ENCODE peak calls at places on chromosomes 1 and 21, in four cellular contexts. L, V, D and J are unnamed samples.

GRCh38 chr1:30049748-30050147 is 673.6 kb downstream of the MATN1 start:
- DNase-seq in L (no peak), V (no peak), D (no peak), J (no peak)

GRCh38 chr1:1777950-1778826 is at the start of gene NADK:
- DNase-seq in L (peak), V (peak), D (peak), J (peak)

GRCh38 chr1:180598333-180598979 is 33.4 kb upstream of the XPR1 start:
- DNase-seq in L (no peak), V (no peak), D (no peak), J (no peak)

GRCh38 chr1:92480200-92480812 is 6.4 kb downstream of the GFI1 start:
- DNase-seq in L (no peak), V (no peak), D (no peak), J (no peak)

GRCh38 chr1:57831624-57832023 is 407.8 kb upstream of the DAB1 start:
- DNase-seq in L (no peak), V (no peak), D (peak), J (no peak)

GRCh38 chr21:37866027-37866426 is 50.2 kb downstream of the KCNJ6 start:
- DNase-seq in L (no peak), V (no peak), D (no peak), J (no peak)

GRCh38 chr1:68495968-68496679 is 758 bp downstream of the DEPDC1 start:
- DNase-seq in L (no peak), V (no peak), D (no peak), J (no peak)

GRCh38 chr1:76679534-76680152 is 187.6 kb upstream of the ST6GALNAC5 start:
- DNase-seq in L (no peak), V (no peak), D (no peak), J (no peak)

GRCh38 chr1:15692121-15692682 is 8.1 kb downstream of the PLEKHM2 start:
- DNase-seq in L (no peak), V (no peak), D (no peak), J (no peak)

GRCh38 chr1:177948336-177948972 is 21.4 kb downstream of the SEC16B start:
- DNase-seq in L (peak), V (no peak), D (peak), J (peak)

GRCh38 chr1:226820935-226821718 is 49.3 kb upstream of the PSEN2 start:
- DNase-seq in L (peak), V (no peak), D (peak), J (no peak)

GRCh38 chr1:2555634-2556276 is 416 bp upstream of the TNFRSF14 start:
- DNase-seq in L (peak), V (peak), D (peak), J (peak)

GRCh38 chr1:28114844-28115243 is 26.4 kb upstream of the EYA3 start:
- DNase-seq in L (no peak), V (no peak), D (no peak), J (no peak)

GRCh38 chr1:11320153-11320936 is 47.3 kb downstream of the UBIAD1 start:
- DNase-seq in L (no peak), V (peak), D (no peak), J (no peak)

GRCh38 chr1:209249785-209250441 is 333.6 kb upstream of the CAMK1G start:
- DNase-seq in L (no peak), V (no peak), D (no peak), J (no peak)

GRCh38 chr21:15908187-15908586 is 178.4 kb downstream of the USP25 start:
- DNase-seq in L (no peak), V (no peak), D (no peak), J (no peak)

GRCh38 chr1:27583479-27583878 is 20.5 kb downstream of the AHDC1 start:
- DNase-seq in L (no peak), V (no peak), D (no peak), J (no peak)

GRCh38 chr21:18443085-18443484 is 39.5 kb upstream of the TMPRSS15 start:
- DNase-seq in L (no peak), V (no peak), D (no peak), J (no peak)

GRCh38 chr1:11700655-11701467 is 9.4 kb downstream of the DRAXIN start:
- DNase-seq in L (no peak), V (no peak), D (no peak), J (no peak)

GRCh38 chr1:147292012-147292411 is 49.5 kb downstream of the CHD1L start:
- DNase-seq in L (no peak), V (no peak), D (peak), J (no peak)

GRCh38 chr21:26806734-26807372 is 38.4 kb downstream of the ADAMTS1 start:
- DNase-seq in L (no peak), V (no peak), D (peak), J (no peak)

GRCh38 chr1:53016705-53017104 is 45.3 kb upstream of the PODN start:
- DNase-seq in L (no peak), V (no peak), D (no peak), J (no peak)

GRCh38 chr1:163273766-163274441 is 47.9 kb upstream of the NUF2 start:
- DNase-seq in L (no peak), V (no peak), D (no peak), J (no peak)

GRCh38 chr21:23968722-23969647 is 1638.3 kb downstream of the MRPL39 start:
- DNase-seq in L (no peak), V (peak), D (no peak), J (peak)